ENCODE peak calls at places on chromosomes 13 and 19, in seven cellular contexts. N is M059J; F is AG09309; U is activated CD4-positive, alpha-beta T cell treated with anti-CD3 and anti-CD28 coated beads, Interleukin-2, amount 50 U/mL, for 48 hours; J is hepatocyte; L is pulmonary artery endothelial cell; X is CD4-positive, alpha-beta memory T cell. Y is an unnamed sample.

GRCh38 chr19:18526316-18526715 is 4.4 kb upstream of the ELL start:
- DNase-seq in N (peak; percentile 32), F (no peak), U (no peak), J (no peak), L (no peak), X (no peak), Y (no peak)

GRCh38 chr19:47663911-47664771 is 49.1 kb upstream of the EHD2 start:
- DNase-seq in N (peak; percentile 98), F (peak; percentile 99), U (no peak), J (peak; percentile 84), L (peak; percentile 36), X (no peak), Y (peak; percentile 31)

GRCh38 chr19:45125975-45126493 is 33.1 kb downstream of the PPP1R37 start:
- DNase-seq in N (peak; percentile 52), F (no peak), U (peak; percentile 83), J (peak; percentile 83), L (no peak), X (peak; percentile 50), Y (peak; percentile 85)

GRCh38 chr13:47397739-47398138 is 500.9 kb upstream of the HTR2A start:
- DNase-seq in N (peak; percentile 81), F (no peak), U (no peak), J (peak; percentile 39), L (no peak), X (no peak), Y (no peak)

GRCh38 chr13:94195715-94196114 is 283.8 kb downstream of the DCT start:
- DNase-seq in N (peak; percentile 84), F (peak; percentile 59), U (no peak), J (peak; percentile 20), L (no peak), X (no peak), Y (no peak)

GRCh38 chr19:36489920-36490415 is 607 bp upstream of the ZNF566 start:
- DNase-seq in N (peak; percentile 94), F (peak; percentile 83), U (peak; percentile 74), J (peak; percentile 91), L (peak; percentile 79), X (peak; percentile 84), Y (peak; percentile 83)

GRCh38 chr13:106484755-106485193 is 50.7 kb downstream of the EFNB2 start:
- DNase-seq in N (no peak), F (no peak), U (no peak), J (no peak), L (no peak), X (no peak), Y (no peak)

GRCh38 chr13:90238433-90238832 is 1109.1 kb upstream of the MIR17HG start:
- DNase-seq in N (peak; percentile 76), F (no peak), U (no peak), J (no peak), L (no peak), X (no peak), Y (no peak)

GRCh38 chr13:53064721-53065120 is 36.1 kb downstream of the OLFM4 start:
- DNase-seq in N (no peak), F (no peak), U (no peak), J (peak; percentile 30), L (no peak), X (no peak), Y (no peak)

GRCh38 chr13:76225815-76226489 is 589.8 kb downstream of the LMO7 start:
- DNase-seq in N (peak; percentile 7), F (no peak), U (no peak), J (peak; percentile 9), L (no peak), X (no peak), Y (peak; percentile 26)

GRCh38 chr19:3698386-3698950 is 1.8 kb downstream of the PIP5K1C start:
- DNase-seq in N (no peak), F (no peak), U (no peak), J (no peak), L (no peak), X (no peak), Y (no peak)